ENCODE peak calls at places on chromosomes 16 and 17, in five cellular contexts. One of them, this sample, is unnamed.

GRCh38 chr16:88378401-88378800 is 4.4 kb upstream of the ZNF469 start:
- DNase-seq in fibroblast of pulmonary artery: no peak
- DNase-seq in right atrium auricular region: no peak
- DNase-seq in H9: no peak
- DNase-seq in A549: no peak
- DNase-seq in this sample: no peak

GRCh38 chr16:30407794-30408534 is 558 bp downstream of the ZNF771 start:
- DNase-seq in fibroblast of pulmonary artery: no peak
- DNase-seq in H9: no peak
- DNase-seq in A549: no peak
- DNase-seq in right atrium auricular region: no peak
- DNase-seq in this sample: no peak

GRCh38 chr16:71882505-71883192 is 1.3 kb downstream of the ZNF821 start:
- DNase-seq in A549: peak; percentile 83
- DNase-seq in fibroblast of pulmonary artery: peak; percentile 80
- DNase-seq in right atrium auricular region: peak; percentile 83
- DNase-seq in H9: peak; percentile 57
- DNase-seq in this sample: peak; percentile 46

GRCh38 chr16:84841787-84842300 is 22.1 kb downstream of the CRISPLD2 start:
- DNase-seq in A549: no peak
- DNase-seq in H9: peak; percentile 97
- DNase-seq in fibroblast of pulmonary artery: no peak
- DNase-seq in right atrium auricular region: no peak
- DNase-seq in this sample: no peak

GRCh38 chr16:70746708-70747424 is 54.1 kb downstream of the VAC14 start:
- DNase-seq in H9: no peak
- DNase-seq in A549: peak; percentile 95
- DNase-seq in right atrium auricular region: peak; percentile 87
- DNase-seq in fibroblast of pulmonary artery: peak; percentile 92
- DNase-seq in this sample: peak; percentile 86

GRCh38 chr17:77376795-77377751 is 236.3 kb downstream of the SEC14L1 start:
- DNase-seq in H9: no peak
- DNase-seq in right atrium auricular region: peak; percentile 81
- DNase-seq in A549: no peak
- DNase-seq in fibroblast of pulmonary artery: peak; percentile 88
- DNase-seq in this sample: peak; percentile 60

GRCh38 chr16:69822174-69822935 is 60.2 kb downstream of the WWP2 start:
- DNase-seq in right atrium auricular region: no peak
- DNase-seq in fibroblast of pulmonary artery: no peak
- DNase-seq in A549: no peak
- DNase-seq in H9: no peak
- DNase-seq in this sample: no peak

GRCh38 chr17:69608808-69609494 is 194.5 kb downstream of the MAP2K6 start:
- DNase-seq in fibroblast of pulmonary artery: peak; percentile 82
- DNase-seq in H9: no peak
- DNase-seq in A549: peak; percentile 60
- DNase-seq in right atrium auricular region: no peak
- DNase-seq in this sample: peak; percentile 98

GRCh38 chr17:4110152-4110551 is 32.7 kb downstream of the ZZEF1 start:
- DNase-seq in A549: no peak
- DNase-seq in right atrium auricular region: no peak
- DNase-seq in fibroblast of pulmonary artery: peak; percentile 65
- DNase-seq in H9: no peak
- DNase-seq in this sample: peak; percentile 34

GRCh38 chr16:89722392-89723278 is 1.3 kb downstream of the ZNF276 start:
- DNase-seq in H9: no peak
- DNase-seq in A549: peak; percentile 78
- DNase-seq in fibroblast of pulmonary artery: peak; percentile 52
- DNase-seq in right atrium auricular region: peak; percentile 77
- DNase-seq in this sample: peak; percentile 60

GRCh38 chr17:1813088-1813487 is 16.6 kb downstream of the SMYD4 start:
- DNase-seq in H9: no peak
- DNase-seq in A549: no peak
- DNase-seq in fibroblast of pulmonary artery: peak; percentile 60
- DNase-seq in right atrium auricular region: peak; percentile 62
- DNase-seq in this sample: peak; percentile 33

GRCh38 chr17:1222321-1222720 is 42.5 kb upstream of the ABR start:
- DNase-seq in fibroblast of pulmonary artery: no peak
- DNase-seq in H9: no peak
- DNase-seq in right atrium auricular region: no peak
- DNase-seq in A549: no peak
- DNase-seq in this sample: peak; percentile 41

GRCh38 chr17:30117548-30118155 is 1.0 kb downstream of the NSRP1 start:
- DNase-seq in H9: no peak
- DNase-seq in A549: no peak
- DNase-seq in right atrium auricular region: no peak
- DNase-seq in fibroblast of pulmonary artery: peak; percentile 36
- DNase-seq in this sample: peak; percentile 3

GRCh38 chr17:76432712-76433336 is 20.1 kb downstream of the UBE2O start:
- DNase-seq in fibroblast of pulmonary artery: peak; percentile 32
- DNase-seq in right atrium auricular region: no peak
- DNase-seq in H9: no peak
- DNase-seq in A549: peak; percentile 40
- DNase-seq in this sample: no peak

GRCh38 chr17:14482715-14483114 is 181.8 kb downstream of the HS3ST3B1 start:
- DNase-seq in fibroblast of pulmonary artery: no peak
- DNase-seq in right atrium auricular region: no peak
- DNase-seq in H9: no peak
- DNase-seq in A549: no peak
- DNase-seq in this sample: no peak

GRCh38 chr16:89491238-89491869 is 993 bp upstream of the ANKRD11 start:
- DNase-seq in right atrium auricular region: no peak
- DNase-seq in A549: peak; percentile 46
- DNase-seq in H9: no peak
- DNase-seq in fibroblast of pulmonary artery: peak; percentile 43
- DNase-seq in this sample: no peak

GRCh38 chr17:8393470-8394231 is 4.0 kb downstream of the RNF222 start:
- DNase-seq in fibroblast of pulmonary artery: no peak
- DNase-seq in H9: no peak
- DNase-seq in right atrium auricular region: no peak
- DNase-seq in A549: no peak
- DNase-seq in this sample: no peak

GRCh38 chr17:3754458-3755334 is 31.0 kb downstream of the HASPIN start:
- DNase-seq in fibroblast of pulmonary artery: no peak
- DNase-seq in right atrium auricular region: no peak
- DNase-seq in A549: peak; percentile 58
- DNase-seq in H9: peak; percentile 100
- DNase-seq in this sample: no peak

GRCh38 chr16:88705076-88705684 is 1.0 kb downstream of the RNF166 start:
- DNase-seq in A549: no peak
- DNase-seq in right atrium auricular region: no peak
- DNase-seq in H9: no peak
- DNase-seq in fibroblast of pulmonary artery: no peak
- DNase-seq in this sample: peak; percentile 26

GRCh38 chr17:9677932-9678331 is 32.6 kb downstream of the USP43 start:
- DNase-seq in A549: no peak
- DNase-seq in right atrium auricular region: no peak
- DNase-seq in fibroblast of pulmonary artery: no peak
- DNase-seq in H9: no peak
- DNase-seq in this sample: no peak

GRCh38 chr16:53826658-53827057 is 122.7 kb downstream of the FTO start:
- DNase-seq in A549: no peak
- DNase-seq in fibroblast of pulmonary artery: no peak
- DNase-seq in H9: no peak
- DNase-seq in right atrium auricular region: no peak
- DNase-seq in this sample: no peak
- TF ChIP-seq CTCF in A549: no peak
- TF ChIP-seq CTCF in fibroblast of pulmonary artery: no peak
- TF ChIP-seq CTCF in H9: no peak
- TF ChIP-seq CTCF in right atrium auricular region: no peak
- TF ChIP-seq CTCF in this sample: no peak

GRCh38 chr17:81329927-81330883 is 35.1 kb upstream of the SLC38A10 start:
- DNase-seq in fibroblast of pulmonary artery: no peak
- DNase-seq in right atrium auricular region: no peak
- DNase-seq in H9: peak; percentile 81
- DNase-seq in A549: peak; percentile 71
- DNase-seq in this sample: no peak
- TF ChIP-seq CTCF in fibroblast of pulmonary artery: no peak
- TF ChIP-seq CTCF in right atrium auricular region: no peak
- TF ChIP-seq CTCF in H9: peak; percentile 14
- TF ChIP-seq CTCF in A549: peak; percentile 28
- TF ChIP-seq CTCF in this sample: no peak

GRCh38 chr17:74919440-74920305 is 3.4 kb downstream of the USH1G start:
- DNase-seq in fibroblast of pulmonary artery: no peak
- DNase-seq in right atrium auricular region: no peak
- DNase-seq in A549: peak; percentile 80
- DNase-seq in H9: peak; percentile 86
- DNase-seq in this sample: no peak
- TF ChIP-seq CTCF in fibroblast of pulmonary artery: no peak
- TF ChIP-seq CTCF in right atrium auricular region: no peak
- TF ChIP-seq CTCF in A549: peak; percentile 64
- TF ChIP-seq CTCF in H9: peak; percentile 58
- TF ChIP-seq CTCF in this sample: no peak

GRCh38 chr16:1101573-1102332 is 5.7 kb upstream of the C1QTNF8 start:
- DNase-seq in H9: no peak
- DNase-seq in fibroblast of pulmonary artery: no peak
- DNase-seq in right atrium auricular region: no peak
- DNase-seq in A549: no peak
- DNase-seq in this sample: no peak
- TF ChIP-seq CTCF in H9: no peak
- TF ChIP-seq CTCF in fibroblast of pulmonary artery: no peak
- TF ChIP-seq CTCF in right atrium auricular region: no peak
- TF ChIP-seq CTCF in A549: no peak
- TF ChIP-seq CTCF in this sample: no peak

GRCh38 chr16:68234188-68235104 is 1.5 kb downstream of the ESRP2 start:
- DNase-seq in H9: peak; percentile 86
- DNase-seq in A549: no peak
- DNase-seq in right atrium auricular region: no peak
- DNase-seq in fibroblast of pulmonary artery: no peak
- DNase-seq in this sample: no peak
- TF ChIP-seq CTCF in H9: no peak
- TF ChIP-seq CTCF in A549: no peak
- TF ChIP-seq CTCF in right atrium auricular region: no peak
- TF ChIP-seq CTCF in fibroblast of pulmonary artery: no peak
- TF ChIP-seq CTCF in this sample: no peak

GRCh38 chr16:51640196-51640595 is 489.1 kb upstream of the SALL1 start:
- DNase-seq in fibroblast of pulmonary artery: no peak
- DNase-seq in right atrium auricular region: no peak
- DNase-seq in H9: no peak
- DNase-seq in A549: no peak
- DNase-seq in this sample: no peak

GRCh38 chr16:51638338-51639135 is 487.5 kb upstream of the SALL1 start:
- DNase-seq in A549: no peak
- DNase-seq in H9: no peak
- DNase-seq in fibroblast of pulmonary artery: peak; percentile 14
- DNase-seq in right atrium auricular region: no peak
- DNase-seq in this sample: peak; percentile 22

GRCh38 chr16:51641191-51641765 is 490.2 kb upstream of the SALL1 start:
- DNase-seq in H9: no peak
- DNase-seq in A549: no peak
- DNase-seq in right atrium auricular region: no peak
- DNase-seq in fibroblast of pulmonary artery: no peak
- DNase-seq in this sample: peak; percentile 66

GRCh38 chr16:51637744-51638100 is 486.7 kb upstream of the SALL1 start:
- DNase-seq in A549: no peak
- DNase-seq in right atrium auricular region: no peak
- DNase-seq in H9: no peak
- DNase-seq in fibroblast of pulmonary artery: peak; percentile 7
- DNase-seq in this sample: peak; percentile 39

GRCh38 chr16:51636913-51637743 is 486.1 kb upstream of the SALL1 start:
- DNase-seq in H9: peak; percentile 90
- DNase-seq in A549: no peak
- DNase-seq in fibroblast of pulmonary artery: no peak
- DNase-seq in right atrium auricular region: no peak
- DNase-seq in this sample: no peak
- TF ChIP-seq CTCF in H9: no peak
- TF ChIP-seq CTCF in A549: no peak
- TF ChIP-seq CTCF in fibroblast of pulmonary artery: no peak
- TF ChIP-seq CTCF in right atrium auricular region: no peak
- TF ChIP-seq CTCF in this sample: no peak

GRCh38 chr16:11447272-11447671 is 102.0 kb downstream of the RMI2 start:
- DNase-seq in fibroblast of pulmonary artery: no peak
- DNase-seq in H9: no peak
- DNase-seq in A549: no peak
- DNase-seq in right atrium auricular region: no peak
- DNase-seq in this sample: no peak
- TF ChIP-seq CTCF in fibroblast of pulmonary artery: no peak
- TF ChIP-seq CTCF in H9: no peak
- TF ChIP-seq CTCF in A549: no peak
- TF ChIP-seq CTCF in right atrium auricular region: no peak
- TF ChIP-seq CTCF in this sample: no peak

DNA sequence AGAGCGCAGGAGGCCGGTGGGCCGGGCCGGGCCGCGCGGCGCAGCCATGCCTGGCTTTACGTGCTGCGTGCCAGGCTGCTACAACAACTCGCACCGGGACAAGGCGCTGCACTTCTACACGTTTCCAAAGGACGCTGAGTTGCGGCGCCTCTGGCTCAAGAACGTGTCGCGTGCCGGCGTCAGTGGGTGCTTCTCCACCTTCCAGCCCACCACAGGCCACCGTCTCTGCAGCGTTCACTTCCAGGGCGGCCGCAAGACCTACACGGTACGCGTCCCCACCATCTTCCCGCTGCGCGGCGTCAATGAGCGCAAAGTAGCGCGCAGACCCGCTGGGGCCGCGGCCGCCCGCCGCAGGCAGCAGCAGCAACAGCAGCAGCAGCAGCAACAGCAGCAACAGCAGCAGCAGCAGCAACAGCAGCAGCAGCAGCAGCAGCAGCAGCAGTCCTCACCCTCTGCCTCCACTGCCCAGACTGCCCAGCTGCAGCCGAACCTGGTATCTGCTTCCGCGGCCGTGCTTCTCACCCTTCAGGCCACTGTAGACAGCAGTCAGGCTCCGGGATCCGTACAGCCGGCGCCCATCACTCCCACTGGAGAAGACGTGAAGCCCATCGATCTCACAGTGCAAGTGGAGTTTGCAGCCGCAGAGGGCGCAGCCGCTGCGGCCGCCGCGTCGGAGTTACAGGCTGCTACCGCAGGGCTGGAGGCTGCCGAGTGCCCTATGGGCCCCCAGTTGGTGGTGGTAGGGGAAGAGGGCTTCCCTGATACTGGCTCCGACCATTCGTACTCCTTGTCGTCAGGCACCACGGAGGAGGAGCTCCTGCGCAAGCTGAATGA is 606 bp downstream of the THAP11 start:
- DNase-seq in A549: peak; percentile 48
- DNase-seq in H9: peak; percentile 68
- DNase-seq in right atrium auricular region: no peak
- DNase-seq in fibroblast of pulmonary artery: peak; percentile 56
- DNase-seq in this sample: peak; percentile 45
- TF ChIP-seq CTCF in A549: no peak
- TF ChIP-seq CTCF in H9: peak; percentile 44
- TF ChIP-seq CTCF in right atrium auricular region: no peak
- TF ChIP-seq CTCF in fibroblast of pulmonary artery: peak; percentile 43
- TF ChIP-seq CTCF in this sample: no peak

This sample was measured in astrocyte.